ENCODE peak calls at places on chromosomes 7 and 10, in ten cellular contexts. One of them, this sample, is unnamed.

GRCh38 chr7:82050792-82051191 is 280.9 kb upstream of the HGF start:
- DNase-seq in CD4-positive, alpha-beta T cell: no peak
- DNase-seq in stomach: no peak
- DNase-seq in A673: peak
- DNase-seq in tibial artery: no peak
- DNase-seq in Caco-2: no peak
- DNase-seq in fibroblast of lung: peak
- DNase-seq in body of pancreas: no peak
- DNase-seq in B cell: no peak
- DNase-seq in activated CD8-positive, alpha-beta T cell treated with anti-CD3 and anti-CD28 coated beads for 36 hours: no peak
- DNase-seq in this sample: no peak

GRCh38 chr7:17462059-17462695 is 163.7 kb downstream of the AHR start:
- DNase-seq in CD4-positive, alpha-beta T cell: no peak
- DNase-seq in stomach: no peak
- DNase-seq in A673: peak
- DNase-seq in tibial artery: no peak
- DNase-seq in Caco-2: peak
- DNase-seq in fibroblast of lung: peak
- DNase-seq in body of pancreas: no peak
- DNase-seq in B cell: no peak
- DNase-seq in activated CD8-positive, alpha-beta T cell treated with anti-CD3 and anti-CD28 coated beads for 36 hours: no peak
- DNase-seq in this sample: no peak

GRCh38 chr7:38211940-38212339 is 33.9 kb downstream of the STARD3NL start:
- DNase-seq in CD4-positive, alpha-beta T cell: no peak
- DNase-seq in stomach: no peak
- DNase-seq in A673: no peak
- DNase-seq in tibial artery: peak
- DNase-seq in Caco-2: no peak
- DNase-seq in fibroblast of lung: peak
- DNase-seq in body of pancreas: no peak
- DNase-seq in B cell: no peak
- DNase-seq in activated CD8-positive, alpha-beta T cell treated with anti-CD3 and anti-CD28 coated beads for 36 hours: no peak
- DNase-seq in this sample: no peak

GRCh38 chr7:157527686-157528085 is 190.9 kb downstream of the DNAJB6 start:
- DNase-seq in CD4-positive, alpha-beta T cell: no peak
- DNase-seq in stomach: peak
- DNase-seq in A673: no peak
- DNase-seq in tibial artery: no peak
- DNase-seq in Caco-2: no peak
- DNase-seq in fibroblast of lung: no peak
- DNase-seq in body of pancreas: no peak
- DNase-seq in B cell: no peak
- DNase-seq in activated CD8-positive, alpha-beta T cell treated with anti-CD3 and anti-CD28 coated beads for 36 hours: no peak
- DNase-seq in this sample: no peak

GRCh38 chr7:381211-382117 is 91.5 kb downstream of the FOXL3 start:
- DNase-seq in CD4-positive, alpha-beta T cell: peak
- DNase-seq in stomach: peak
- DNase-seq in A673: no peak
- DNase-seq in tibial artery: peak
- DNase-seq in Caco-2: no peak
- DNase-seq in fibroblast of lung: no peak
- DNase-seq in body of pancreas: peak
- DNase-seq in B cell: no peak
- DNase-seq in activated CD8-positive, alpha-beta T cell treated with anti-CD3 and anti-CD28 coated beads for 36 hours: peak
- DNase-seq in this sample: no peak

GRCh38 chr10:24974978-24975377 is 22.6 kb upstream of the PRTFDC1 start:
- DNase-seq in CD4-positive, alpha-beta T cell: no peak
- DNase-seq in stomach: no peak
- DNase-seq in A673: no peak
- DNase-seq in tibial artery: peak
- DNase-seq in Caco-2: peak
- DNase-seq in fibroblast of lung: peak
- DNase-seq in body of pancreas: no peak
- DNase-seq in B cell: no peak
- DNase-seq in activated CD8-positive, alpha-beta T cell treated with anti-CD3 and anti-CD28 coated beads for 36 hours: no peak
- DNase-seq in this sample: no peak

GRCh38 chr7:133886797-133887196 is 240.3 kb upstream of the LRGUK start:
- DNase-seq in CD4-positive, alpha-beta T cell: no peak
- DNase-seq in stomach: no peak
- DNase-seq in A673: no peak
- DNase-seq in tibial artery: no peak
- DNase-seq in Caco-2: no peak
- DNase-seq in fibroblast of lung: no peak
- DNase-seq in body of pancreas: no peak
- DNase-seq in B cell: no peak
- DNase-seq in activated CD8-positive, alpha-beta T cell treated with anti-CD3 and anti-CD28 coated beads for 36 hours: no peak
- DNase-seq in this sample: no peak

GRCh38 chr10:137031-137430 is 1.8 kb downstream of the ZMYND11 start:
- DNase-seq in CD4-positive, alpha-beta T cell: peak
- DNase-seq in stomach: no peak
- DNase-seq in A673: peak
- DNase-seq in tibial artery: no peak
- DNase-seq in Caco-2: peak
- DNase-seq in fibroblast of lung: peak
- DNase-seq in body of pancreas: no peak
- DNase-seq in B cell: peak
- DNase-seq in activated CD8-positive, alpha-beta T cell treated with anti-CD3 and anti-CD28 coated beads for 36 hours: peak
- DNase-seq in this sample: peak

GRCh38 chr10:17007381-17007780 is 122.2 kb downstream of the CUBN start:
- DNase-seq in CD4-positive, alpha-beta T cell: no peak
- DNase-seq in stomach: no peak
- DNase-seq in A673: peak
- DNase-seq in tibial artery: no peak
- DNase-seq in Caco-2: no peak
- DNase-seq in fibroblast of lung: peak
- DNase-seq in body of pancreas: no peak
- DNase-seq in B cell: no peak
- DNase-seq in activated CD8-positive, alpha-beta T cell treated with anti-CD3 and anti-CD28 coated beads for 36 hours: no peak
- DNase-seq in this sample: no peak

GRCh38 chr10:123896217-123896927 is 4.8 kb upstream of the CPXM2 start:
- DNase-seq in CD4-positive, alpha-beta T cell: no peak
- DNase-seq in stomach: no peak
- DNase-seq in A673: no peak
- DNase-seq in tibial artery: no peak
- DNase-seq in Caco-2: no peak
- DNase-seq in fibroblast of lung: no peak
- DNase-seq in body of pancreas: no peak
- DNase-seq in B cell: no peak
- DNase-seq in activated CD8-positive, alpha-beta T cell treated with anti-CD3 and anti-CD28 coated beads for 36 hours: no peak
- DNase-seq in this sample: no peak

GRCh38 chr7:101315336-101315735 is 6.3 kb downstream of the IFT22 start:
- DNase-seq in CD4-positive, alpha-beta T cell: peak
- DNase-seq in stomach: peak
- DNase-seq in A673: peak
- DNase-seq in tibial artery: no peak
- DNase-seq in Caco-2: peak
- DNase-seq in fibroblast of lung: peak
- DNase-seq in body of pancreas: peak
- DNase-seq in B cell: peak
- DNase-seq in activated CD8-positive, alpha-beta T cell treated with anti-CD3 and anti-CD28 coated beads for 36 hours: peak
- DNase-seq in this sample: peak

GRCh38 chr10:128069351-128070051 is 56.7 kb downstream of the MKI67 start:
- DNase-seq in CD4-positive, alpha-beta T cell: peak
- DNase-seq in stomach: peak
- DNase-seq in A673: peak
- DNase-seq in tibial artery: no peak
- DNase-seq in Caco-2: peak
- DNase-seq in fibroblast of lung: peak
- DNase-seq in body of pancreas: peak
- DNase-seq in B cell: peak
- DNase-seq in activated CD8-positive, alpha-beta T cell treated with anti-CD3 and anti-CD28 coated beads for 36 hours: peak
- DNase-seq in this sample: peak

GRCh38 chr10:132761395-132762060 is 24.4 kb downstream of the NKX6-2 start:
- DNase-seq in CD4-positive, alpha-beta T cell: no peak
- DNase-seq in stomach: no peak
- DNase-seq in A673: no peak
- DNase-seq in tibial artery: no peak
- DNase-seq in Caco-2: no peak
- DNase-seq in fibroblast of lung: no peak
- DNase-seq in body of pancreas: no peak
- DNase-seq in B cell: no peak
- DNase-seq in activated CD8-positive, alpha-beta T cell treated with anti-CD3 and anti-CD28 coated beads for 36 hours: no peak
- DNase-seq in this sample: no peak

GRCh38 chr7:40429821-40430220 is 295.0 kb downstream of the SUGCT start:
- DNase-seq in CD4-positive, alpha-beta T cell: no peak
- DNase-seq in stomach: no peak
- DNase-seq in A673: no peak
- DNase-seq in tibial artery: no peak
- DNase-seq in Caco-2: no peak
- DNase-seq in fibroblast of lung: no peak
- DNase-seq in body of pancreas: no peak
- DNase-seq in B cell: no peak
- DNase-seq in activated CD8-positive, alpha-beta T cell treated with anti-CD3 and anti-CD28 coated beads for 36 hours: no peak
- DNase-seq in this sample: no peak

GRCh38 chr7:93442478-93443224 is 131.9 kb downstream of the CALCR start:
- DNase-seq in CD4-positive, alpha-beta T cell: no peak
- DNase-seq in stomach: peak
- DNase-seq in A673: peak
- DNase-seq in tibial artery: no peak
- DNase-seq in Caco-2: peak
- DNase-seq in fibroblast of lung: peak
- DNase-seq in body of pancreas: no peak
- DNase-seq in B cell: peak
- DNase-seq in activated CD8-positive, alpha-beta T cell treated with anti-CD3 and anti-CD28 coated beads for 36 hours: peak
- DNase-seq in this sample: peak

GRCh38 chr10:115050375-115050960 is 42.7 kb upstream of the ATRNL1 start:
- DNase-seq in CD4-positive, alpha-beta T cell: no peak
- DNase-seq in stomach: no peak
- DNase-seq in A673: no peak
- DNase-seq in tibial artery: no peak
- DNase-seq in Caco-2: no peak
- DNase-seq in fibroblast of lung: no peak
- DNase-seq in body of pancreas: no peak
- DNase-seq in B cell: no peak
- DNase-seq in activated CD8-positive, alpha-beta T cell treated with anti-CD3 and anti-CD28 coated beads for 36 hours: no peak
- DNase-seq in this sample: no peak

GRCh38 chr7:55534916-55535636 is 37.2 kb downstream of the VOPP1 start:
- DNase-seq in CD4-positive, alpha-beta T cell: no peak
- DNase-seq in stomach: no peak
- DNase-seq in A673: no peak
- DNase-seq in tibial artery: no peak
- DNase-seq in Caco-2: no peak
- DNase-seq in fibroblast of lung: no peak
- DNase-seq in body of pancreas: no peak
- DNase-seq in B cell: no peak
- DNase-seq in activated CD8-positive, alpha-beta T cell treated with anti-CD3 and anti-CD28 coated beads for 36 hours: peak
- DNase-seq in this sample: peak

GRCh38 chr10:14681305-14681704 is 93.4 kb downstream of the FAM107B start:
- DNase-seq in CD4-positive, alpha-beta T cell: no peak
- DNase-seq in stomach: no peak
- DNase-seq in A673: no peak
- DNase-seq in tibial artery: no peak
- DNase-seq in Caco-2: no peak
- DNase-seq in fibroblast of lung: no peak
- DNase-seq in body of pancreas: no peak
- DNase-seq in B cell: no peak
- DNase-seq in activated CD8-positive, alpha-beta T cell treated with anti-CD3 and anti-CD28 coated beads for 36 hours: no peak
- DNase-seq in this sample: no peak

GRCh38 chr7:139602143-139602722 is 78.7 kb downstream of the CLEC2L start:
- DNase-seq in CD4-positive, alpha-beta T cell: no peak
- DNase-seq in stomach: no peak
- DNase-seq in A673: peak
- DNase-seq in tibial artery: no peak
- DNase-seq in Caco-2: peak
- DNase-seq in fibroblast of lung: peak
- DNase-seq in body of pancreas: no peak
- DNase-seq in B cell: no peak
- DNase-seq in activated CD8-positive, alpha-beta T cell treated with anti-CD3 and anti-CD28 coated beads for 36 hours: no peak
- DNase-seq in this sample: peak
- TF ChIP-seq CTCF in CD4-positive, alpha-beta T cell: peak
- TF ChIP-seq CTCF in stomach: peak
- TF ChIP-seq CTCF in A673: peak
- TF ChIP-seq CTCF in tibial artery: peak
- TF ChIP-seq CTCF in Caco-2: peak
- TF ChIP-seq CTCF in fibroblast of lung: peak
- TF ChIP-seq CTCF in body of pancreas: no peak
- TF ChIP-seq CTCF in B cell: peak
- TF ChIP-seq CTCF in activated CD8-positive, alpha-beta T cell treated with anti-CD3 and anti-CD28 coated beads for 36 hours: peak
- TF ChIP-seq CTCF in this sample: no peak

GRCh38 chr10:98030093-98030821 is at the start of gene CRTAC1:
- DNase-seq in CD4-positive, alpha-beta T cell: no peak
- DNase-seq in stomach: peak
- DNase-seq in A673: peak
- DNase-seq in tibial artery: peak
- DNase-seq in Caco-2: no peak
- DNase-seq in fibroblast of lung: peak
- DNase-seq in body of pancreas: peak
- DNase-seq in B cell: no peak
- DNase-seq in activated CD8-positive, alpha-beta T cell treated with anti-CD3 and anti-CD28 coated beads for 36 hours: peak
- DNase-seq in this sample: peak
- TF ChIP-seq CTCF in CD4-positive, alpha-beta T cell: no peak
- TF ChIP-seq CTCF in stomach: no peak
- TF ChIP-seq CTCF in A673: no peak
- TF ChIP-seq CTCF in tibial artery: no peak
- TF ChIP-seq CTCF in Caco-2: no peak
- TF ChIP-seq CTCF in fibroblast of lung: no peak
- TF ChIP-seq CTCF in body of pancreas: no peak
- TF ChIP-seq CTCF in B cell: no peak
- TF ChIP-seq CTCF in activated CD8-positive, alpha-beta T cell treated with anti-CD3 and anti-CD28 coated beads for 36 hours: no peak
- TF ChIP-seq CTCF in this sample: no peak

DNA sequence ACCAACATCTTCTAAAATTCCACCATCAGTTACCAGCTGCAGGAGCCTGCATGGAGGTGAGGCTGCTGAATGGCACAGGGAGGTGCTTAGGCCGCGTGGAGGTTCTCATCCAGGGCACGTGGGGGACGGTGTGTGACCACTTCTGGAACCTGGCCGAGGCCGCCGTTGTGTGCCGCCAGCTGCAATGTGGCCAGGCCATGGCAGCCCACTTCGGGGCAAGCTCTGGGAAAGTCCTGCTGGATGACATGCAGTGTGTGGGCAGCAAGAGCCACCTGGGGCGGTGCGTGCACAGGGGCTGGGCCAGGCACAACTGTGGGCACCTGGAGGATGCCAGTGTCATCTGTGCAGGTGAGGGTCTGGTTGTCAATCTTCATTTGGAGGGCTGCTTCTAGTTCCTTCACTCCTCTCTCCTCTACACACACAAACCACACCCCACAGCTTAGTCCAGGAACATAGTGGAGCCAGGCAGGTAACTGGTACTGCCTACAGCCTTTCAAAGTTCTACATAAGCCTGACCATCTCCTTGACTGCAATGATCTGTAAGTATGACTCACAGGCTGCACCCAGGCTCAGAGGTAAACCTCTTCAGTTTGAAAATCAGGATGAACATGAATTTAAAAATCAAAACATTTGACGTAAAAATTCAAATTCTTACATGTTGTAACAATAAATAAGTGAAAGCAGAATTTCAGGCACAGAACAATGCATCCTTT is 68.5 kb upstream of the C10orf120 start:
- DNase-seq in CD4-positive, alpha-beta T cell: no peak
- DNase-seq in stomach: no peak
- DNase-seq in A673: no peak
- DNase-seq in tibial artery: no peak
- DNase-seq in Caco-2: no peak
- DNase-seq in fibroblast of lung: no peak
- DNase-seq in body of pancreas: no peak
- DNase-seq in B cell: no peak
- DNase-seq in activated CD8-positive, alpha-beta T cell treated with anti-CD3 and anti-CD28 coated beads for 36 hours: no peak
- DNase-seq in this sample: no peak
- TF ChIP-seq CTCF in CD4-positive, alpha-beta T cell: no peak
- TF ChIP-seq CTCF in stomach: no peak
- TF ChIP-seq CTCF in A673: no peak
- TF ChIP-seq CTCF in tibial artery: no peak
- TF ChIP-seq CTCF in Caco-2: no peak
- TF ChIP-seq CTCF in fibroblast of lung: no peak
- TF ChIP-seq CTCF in body of pancreas: no peak
- TF ChIP-seq CTCF in B cell: no peak
- TF ChIP-seq CTCF in activated CD8-positive, alpha-beta T cell treated with anti-CD3 and anti-CD28 coated beads for 36 hours: no peak
- TF ChIP-seq CTCF in this sample: no peak

GRCh38 chr7:153370092-153370491 is 610.5 kb downstream of the ACTR3B start:
- DNase-seq in CD4-positive, alpha-beta T cell: no peak
- DNase-seq in stomach: no peak
- DNase-seq in A673: no peak
- DNase-seq in tibial artery: no peak
- DNase-seq in Caco-2: no peak
- DNase-seq in fibroblast of lung: no peak
- DNase-seq in body of pancreas: no peak
- DNase-seq in B cell: no peak
- DNase-seq in activated CD8-positive, alpha-beta T cell treated with anti-CD3 and anti-CD28 coated beads for 36 hours: no peak
- DNase-seq in this sample: no peak
- TF ChIP-seq CTCF in CD4-positive, alpha-beta T cell: no peak
- TF ChIP-seq CTCF in stomach: no peak
- TF ChIP-seq CTCF in A673: no peak
- TF ChIP-seq CTCF in tibial artery: no peak
- TF ChIP-seq CTCF in Caco-2: no peak
- TF ChIP-seq CTCF in fibroblast of lung: no peak
- TF ChIP-seq CTCF in body of pancreas: no peak
- TF ChIP-seq CTCF in B cell: no peak
- TF ChIP-seq CTCF in activated CD8-positive, alpha-beta T cell treated with anti-CD3 and anti-CD28 coated beads for 36 hours: no peak
- TF ChIP-seq CTCF in this sample: no peak